ENCODE peak calls at places on chromosomes 4 and X, in four cellular contexts. H is fibroblast of the aortic adventitia, E is left lung, T is adrenal gland. S is an unnamed sample.

GRCh38 chr4:83905952-83906351 is 370.0 kb downstream of the GPAT3 start:
- DNase-seq in H (no peak), E (no peak), T (no peak), S (no peak)

GRCh38 chrX:18542131-18542530 is 116.7 kb downstream of the CDKL5 start:
- DNase-seq in H (no peak), E (no peak), T (no peak), S (no peak)

GRCh38 chr4:27720010-27720766 is 859.5 kb downstream of the STIM2 start:
- DNase-seq in H (no peak), E (no peak), T (no peak), S (no peak)

GRCh38 chr4:25450491-25450901 is 73.4 kb downstream of the ANAPC4 start:
- DNase-seq in H (no peak), E (no peak), T (no peak), S (no peak)

GRCh38 chrX:110108381-110108796 is 105.5 kb downstream of the TMEM164 start:
- DNase-seq in H (peak), E (no peak), T (peak), S (peak)

GRCh38 chrX:153772608-153773217 is 8.1 kb upstream of the SRPK3 start:
- DNase-seq in H (no peak), E (no peak), T (no peak), S (no peak)

GRCh38 chr4:165131247-165131832 is 18.7 kb upstream of the TMEM192 start:
- DNase-seq in H (peak), E (no peak), T (peak), S (peak)

GRCh38 chrX:26254436-26254835 is 38.5 kb downstream of the MAGEB5 start:
- DNase-seq in H (no peak), E (no peak), T (no peak), S (no peak)

GRCh38 chr4:31660916-31661315 is 940.7 kb downstream of the PCDH7 start:
- DNase-seq in H (no peak), E (no peak), T (no peak), S (no peak)

GRCh38 chr4:77734928-77735327 is 84.2 kb downstream of the CNOT6L start:
- DNase-seq in H (peak), E (no peak), T (no peak), S (peak)

GRCh38 chr4:16779028-16779675 is 119.3 kb downstream of the LDB2 start:
- DNase-seq in H (peak), E (no peak), T (no peak), S (no peak)

GRCh38 chr4:155679343-155679742 is 12.7 kb downstream of the GUCY1A1 start:
- DNase-seq in H (peak), E (peak), T (no peak), S (peak)

GRCh38 chrX:83511208-83511607 is 3.1 kb downstream of the POU3F4 start:
- DNase-seq in H (no peak), E (no peak), T (no peak), S (no peak)

GRCh38 chr4:124334119-124334518 is 378.4 kb downstream of the ANKRD50 start:
- DNase-seq in H (peak), E (no peak), T (peak), S (peak)

GRCh38 chr4:20506827-20507226 is 193.4 kb upstream of the PACRGL start:
- DNase-seq in H (peak), E (no peak), T (no peak), S (peak)

GRCh38 chr4:183398298-183399129 is 45.9 kb upstream of the CDKN2AIP start:
- DNase-seq in H (peak), E (peak), T (peak), S (peak)

GRCh38 chr4:25367877-25368276 is 9.2 kb upstream of the ANAPC4 start:
- DNase-seq in H (no peak), E (no peak), T (no peak), S (no peak)

GRCh38 chr4:43277003-43277402 is 384.5 kb downstream of the GRXCR1 start:
- DNase-seq in H (peak), E (no peak), T (no peak), S (peak)

GRCh38 chrX:19539665-19540064 is 24.4 kb upstream of the MAP3K15 start:
- DNase-seq in H (no peak), E (no peak), T (peak), S (no peak)

GRCh38 chr4:107125496-107125895 is 89.4 kb upstream of the DKK2 start:
- DNase-seq in H (no peak), E (no peak), T (no peak), S (no peak)

GRCh38 chrX:108217877-108218276 is 126.3 kb downstream of the ATG4A start:
- DNase-seq in H (peak), E (no peak), T (no peak), S (no peak)

GRCh38 chr4:113499696-113500095 is 261.8 kb downstream of the CAMK2D start:
- DNase-seq in H (peak), E (no peak), T (no peak), S (peak)

GRCh38 chrX:49829016-49829415 is at the start of gene PAGE4:
- DNase-seq in H (no peak), E (no peak), T (no peak), S (no peak)

GRCh38 chr4:6891436-6892170 is 18.0 kb upstream of the TBC1D14 start:
- DNase-seq in H (peak), E (peak), T (peak), S (no peak)

GRCh38 chrX:135340827-135341226 is 31.5 kb downstream of the ETDC start:
- DNase-seq in H (peak), E (no peak), T (no peak), S (no peak)

GRCh38 chr4:104592894-104593470 is 98.3 kb upstream of the CXXC4 start:
- DNase-seq in H (peak), E (no peak), T (peak), S (no peak)

GRCh38 chr4:121064482-121064881 is 7.9 kb downstream of the NDNF start:
- DNase-seq in H (no peak), E (no peak), T (no peak), S (no peak)

GRCh38 chrX:134669378-134670098 is 11.3 kb upstream of the PLAC1 start:
- DNase-seq in H (peak), E (peak), T (no peak), S (peak)

GRCh38 chrX:53080628-53081580 is 1.3 kb upstream of the TSPYL2 start:
- DNase-seq in H (peak), E (no peak), T (no peak), S (no peak)

GRCh38 chrX:130082244-130083106 is 27.8 kb downstream of the ELF4 start:
- DNase-seq in H (peak), E (peak), T (no peak), S (no peak)

GRCh38 chrX:103562801-103563200 is 22.5 kb upstream of the TCEAL4 start:
- DNase-seq in H (peak), E (no peak), T (no peak), S (peak)

GRCh38 chrX:40145670-40146470 is 48.1 kb upstream of the BCOR start:
- DNase-seq in H (no peak), E (no peak), T (no peak), S (no peak)

GRCh38 chrX:40143987-40144386 is 46.2 kb upstream of the BCOR start:
- DNase-seq in H (no peak), E (no peak), T (no peak), S (no peak)

GRCh38 chrX:40146471-40147398 is 49.0 kb upstream of the BCOR start:
- DNase-seq in H (peak), E (no peak), T (no peak), S (no peak)

GRCh38 chrX:40144576-40144975 is 46.8 kb upstream of the BCOR start:
- DNase-seq in H (no peak), E (no peak), T (no peak), S (no peak)

GRCh38 chrX:40145001-40145631 is 47.4 kb upstream of the BCOR start:
- DNase-seq in H (no peak), E (no peak), T (no peak), S (peak)
- H3K4me3 ChIP-seq in H (no peak), E (no peak), T (no peak), S (peak)

GRCh38 chr4:168589154-168589553 is 92.3 kb downstream of the PALLD start:
- DNase-seq in H (peak), E (no peak), T (no peak), S (peak)

GRCh38 chr4:168584321-168584771 is 87.5 kb downstream of the PALLD start:
- DNase-seq in H (peak), E (no peak), T (no peak), S (peak)

GRCh38 chr4:168585168-168586091 is 88.6 kb downstream of the PALLD start:
- DNase-seq in H (peak), E (peak), T (peak), S (peak)

GRCh38 chr4:168587326-168588125 is 90.7 kb downstream of the PALLD start:
- DNase-seq in H (peak), E (no peak), T (no peak), S (peak)

DNA sequence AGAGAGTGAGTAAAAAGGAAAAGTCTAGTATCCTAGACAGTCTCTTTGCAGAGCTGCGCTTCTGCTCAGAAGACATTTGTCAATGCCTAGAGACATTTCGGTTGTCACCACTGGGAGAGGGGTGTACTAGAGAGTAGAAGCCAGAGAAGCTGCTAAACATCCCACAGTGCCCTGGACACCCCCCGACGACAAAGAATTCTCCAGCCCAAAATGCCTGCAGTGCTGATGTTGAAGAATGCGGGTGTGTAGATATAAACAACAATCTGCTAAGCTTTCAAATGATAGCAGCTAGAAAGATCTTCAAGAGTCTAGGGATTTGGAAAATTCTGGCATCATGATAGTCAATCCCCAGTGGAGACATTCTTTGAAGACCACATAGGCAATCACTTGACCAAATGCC is 90.1 kb downstream of the PALLD start:
- DNase-seq in H (no peak), E (no peak), T (no peak), S (no peak)
- H3K4me3 ChIP-seq in H (no peak), E (no peak), T (no peak), S (no peak)

GRCh38 chr4:62517721-62518120 is 1317.6 kb downstream of the ADGRL3 start:
- DNase-seq in H (peak), E (no peak), T (no peak), S (no peak)
- H3K4me3 ChIP-seq in H (no peak), E (no peak), T (no peak), S (no peak)

GRCh38 chr4:7901274-7901845 is 38.3 kb downstream of the AFAP1 start:
- DNase-seq in H (no peak), E (no peak), T (no peak), S (no peak)
- H3K4me3 ChIP-seq in H (no peak), E (no peak), T (no peak), S (no peak)

GRCh38 chr4:17794730-17795129 is 13.3 kb upstream of the FAM184B start:
- DNase-seq in H (no peak), E (no peak), T (no peak), S (no peak)
- H3K4me3 ChIP-seq in H (no peak), E (no peak), T (no peak), S (no peak)

GRCh38 chrX:123764967-123765871 is 32.4 kb upstream of the THOC2 start:
- DNase-seq in H (peak), E (peak), T (peak), S (peak)
- H3K4me3 ChIP-seq in H (peak), E (no peak), T (peak), S (peak)

DNA sequence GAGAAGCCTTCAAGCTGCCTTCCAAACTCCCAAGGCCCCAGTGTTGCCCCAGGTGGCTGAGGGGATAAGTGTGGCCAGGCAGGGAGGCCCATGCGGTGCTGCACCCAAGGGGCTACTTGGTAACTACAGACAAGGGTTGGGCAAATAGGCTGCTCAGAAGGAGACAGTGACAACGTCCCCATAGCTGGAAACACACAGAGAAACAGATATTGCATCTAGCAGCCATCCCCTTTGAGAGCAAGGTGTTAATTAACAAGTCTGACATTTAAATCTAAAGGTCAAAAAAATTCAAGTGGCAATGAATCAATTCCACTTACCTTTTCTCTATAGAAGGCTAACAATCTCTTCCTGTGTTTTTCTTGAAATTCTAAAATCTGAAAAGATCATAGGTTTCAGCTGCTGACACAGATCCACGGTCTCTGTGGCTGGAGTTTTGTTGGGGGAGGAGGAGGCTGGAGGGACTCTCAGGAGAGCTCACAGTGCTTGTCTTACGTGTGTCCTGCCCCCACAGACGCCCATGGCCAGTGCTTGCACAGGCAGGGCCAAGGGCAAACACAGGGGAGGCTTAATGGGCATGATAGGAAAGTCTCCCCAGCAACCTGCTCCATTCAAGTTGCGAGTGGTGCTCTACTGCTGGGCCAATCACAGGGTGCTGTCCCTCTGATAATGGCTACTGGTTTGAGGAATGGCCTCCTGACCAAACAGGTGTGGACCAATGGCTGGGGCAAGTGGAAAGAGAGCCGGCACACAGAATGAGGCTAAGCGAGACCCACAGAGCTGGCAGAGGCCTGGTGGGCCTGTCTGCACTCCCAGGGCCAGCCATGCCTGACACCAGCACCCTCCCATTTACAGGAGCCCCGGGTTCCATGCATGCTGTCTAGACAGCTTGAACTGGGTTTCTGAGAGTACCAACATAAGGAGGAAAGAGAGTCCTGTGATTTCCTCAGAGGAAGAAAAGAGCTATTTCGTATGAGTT is 22.6 kb downstream of the RNF212 start:
- DNase-seq in H (no peak), E (no peak), T (no peak), S (no peak)
- H3K4me3 ChIP-seq in H (no peak), E (no peak), T (no peak), S (no peak)

GRCh38 chr4:176755624-176756023 is 37.1 kb downstream of the VEGFC start:
- DNase-seq in H (peak), E (no peak), T (no peak), S (peak)

GRCh38 chr4:176761872-176762271 is 30.9 kb downstream of the VEGFC start:
- DNase-seq in H (no peak), E (no peak), T (no peak), S (no peak)

GRCh38 chr4:176762661-176763308 is 29.9 kb downstream of the VEGFC start:
- DNase-seq in H (no peak), E (no peak), T (no peak), S (no peak)

GRCh38 chr4:176758731-176759130 is 34.0 kb downstream of the VEGFC start:
- DNase-seq in H (no peak), E (no peak), T (peak), S (no peak)

DNA sequence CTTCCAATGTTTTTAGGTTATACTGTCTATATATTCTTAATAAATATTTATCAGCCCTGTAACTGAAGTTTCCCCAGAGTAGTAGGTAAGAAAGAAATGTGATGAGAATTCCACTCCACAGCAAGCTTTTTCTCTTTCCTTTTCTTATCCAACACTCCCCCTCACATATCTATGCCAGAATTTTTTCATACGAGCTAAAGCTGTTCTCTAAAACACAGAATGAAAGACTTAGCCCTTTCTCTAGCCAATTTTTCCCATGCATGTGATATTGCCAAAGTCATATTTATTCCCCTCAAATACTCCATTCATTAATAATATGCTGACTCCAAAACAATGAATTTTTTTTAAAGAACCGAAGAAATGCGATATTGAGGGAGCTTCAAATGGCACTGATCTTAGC is 32.3 kb downstream of the VEGFC start:
- DNase-seq in H (peak), E (no peak), T (no peak), S (no peak)
- H3K4me3 ChIP-seq in H (no peak), E (no peak), T (no peak), S (no peak)

GRCh38 chr4:60913646-60914045 is 286.5 kb upstream of the ADGRL3 start:
- DNase-seq in H (no peak), E (no peak), T (no peak), S (no peak)

GRCh38 chr4:60913026-60913425 is 287.1 kb upstream of the ADGRL3 start:
- DNase-seq in H (no peak), E (no peak), T (no peak), S (no peak)
- H3K4me3 ChIP-seq in H (no peak), E (no peak), T (no peak), S (no peak)

GRCh38 chrX:136933617-136934145 is 53.2 kb upstream of the RBMX start:
- DNase-seq in H (no peak), E (no peak), T (no peak), S (no peak)
- H3K4me3 ChIP-seq in H (no peak), E (no peak), T (no peak), S (no peak)

S was measured in epithelial cell of esophagus.